ENCODE peak calls at places on chromosomes 7 and 10, in seven cellular contexts. J is WTC11, X is HEK293T, E is HCT116, Z is K562, P is H1, T is HepG2. O is an unnamed sample.

GRCh38 chr7:40827217-40828085 is 692.6 kb downstream of the SUGCT start:
- DNase-seq in J (no peak), X (no peak), E (no peak), Z (no peak), P (no peak), T (no peak), O (no peak)

GRCh38 chr7:46810986-46811385 is 770.9 kb downstream of the TNS3 start:
- DNase-seq in J (no peak), X (no peak), E (no peak), Z (no peak), P (no peak), T (no peak), O (no peak)

GRCh38 chr7:7312323-7312722 is 130.0 kb downstream of the C1GALT1 start:
- DNase-seq in J (no peak), X (no peak), E (no peak), Z (no peak), P (no peak), T (no peak), O (no peak)

GRCh38 chr7:39721919-39722597 is 98.7 kb downstream of the RALA start:
- DNase-seq in J (no peak), X (no peak), E (no peak), Z (peak; percentile 68), P (no peak), T (no peak), O (no peak)

GRCh38 chr10:91043173-91043910 is 122.5 kb upstream of the ANKRD1 start:
- DNase-seq in J (no peak), X (peak; percentile 32), E (peak; percentile 21), Z (peak; percentile 16), P (no peak), T (peak; percentile 51), O (peak; percentile 3)

GRCh38 chr7:29893351-29894005 is 87.2 kb downstream of the WIPF3 start:
- DNase-seq in J (no peak), X (no peak), E (no peak), Z (no peak), P (no peak), T (no peak), O (no peak)

GRCh38 chr10:69088801-69089501 is 1.0 kb downstream of the SRGN start:
- DNase-seq in J (no peak), X (no peak), E (no peak), Z (peak; percentile 57), P (no peak), T (no peak), O (peak; percentile 61)

GRCh38 chr10:4646546-4646945 is 179.5 kb upstream of the AKR1E2 start:
- DNase-seq in J (no peak), X (no peak), E (no peak), Z (no peak), P (no peak), T (no peak), O (no peak)

GRCh38 chr7:92750440-92750839 is 85.9 kb downstream of the CDK6 start:
- DNase-seq in J (no peak), X (no peak), E (no peak), Z (no peak), P (no peak), T (no peak), O (no peak)

GRCh38 chr7:108603922-108604684 is 34.4 kb downstream of the DNAJB9 start:
- DNase-seq in J (no peak), X (no peak), E (no peak), Z (no peak), P (no peak), T (no peak), O (no peak)

GRCh38 chr10:96238889-96239624 is 32.3 kb downstream of the BLNK start:
- DNase-seq in J (no peak), X (no peak), E (no peak), Z (no peak), P (no peak), T (no peak), O (no peak)

GRCh38 chr10:17220652-17221100 is 7.4 kb upstream of the VIM start:
- DNase-seq in J (no peak), X (peak; percentile 26), E (no peak), Z (no peak), P (no peak), T (no peak), O (no peak)

GRCh38 chr7:127332884-127333283 is 59.6 kb downstream of the ZNF800 start:
- DNase-seq in J (no peak), X (no peak), E (no peak), Z (no peak), P (no peak), T (no peak), O (no peak)

GRCh38 chr7:5685192-5685591 is 96.3 kb downstream of the RNF216 start:
- DNase-seq in J (no peak), X (no peak), E (no peak), Z (no peak), P (no peak), T (no peak), O (no peak)

GRCh38 chr7:111026806-111027205 is 64.1 kb upstream of the LRRN3 start:
- DNase-seq in J (no peak), X (no peak), E (no peak), Z (no peak), P (no peak), T (no peak), O (no peak)

GRCh38 chr7:151704284-151704968 is 172.5 kb downstream of the PRKAG2 start:
- DNase-seq in J (no peak), X (no peak), E (no peak), Z (no peak), P (no peak), T (no peak), O (no peak)

GRCh38 chr7:116588641-116589594 is 64.1 kb downstream of the CAV1 start:
- DNase-seq in J (no peak), X (peak; percentile 23), E (peak; percentile 44), Z (peak; percentile 63), P (no peak), T (peak; percentile 40), O (no peak)

GRCh38 chr10:30188101-30188500 is 128.7 kb upstream of the JCAD start:
- DNase-seq in J (no peak), X (no peak), E (no peak), Z (no peak), P (no peak), T (no peak), O (no peak)

GRCh38 chr10:15237351-15237750 is 68.9 kb upstream of the NMT2 start:
- DNase-seq in J (no peak), X (no peak), E (no peak), Z (peak; percentile 28), P (no peak), T (no peak), O (no peak)

GRCh38 chr10:15244635-15245197 is 76.2 kb upstream of the NMT2 start:
- DNase-seq in J (no peak), X (no peak), E (no peak), Z (peak; percentile 25), P (no peak), T (no peak), O (no peak)

GRCh38 chr10:15236340-15236739 is 67.8 kb upstream of the NMT2 start:
- DNase-seq in J (no peak), X (no peak), E (no peak), Z (no peak), P (no peak), T (no peak), O (no peak)

DNA sequence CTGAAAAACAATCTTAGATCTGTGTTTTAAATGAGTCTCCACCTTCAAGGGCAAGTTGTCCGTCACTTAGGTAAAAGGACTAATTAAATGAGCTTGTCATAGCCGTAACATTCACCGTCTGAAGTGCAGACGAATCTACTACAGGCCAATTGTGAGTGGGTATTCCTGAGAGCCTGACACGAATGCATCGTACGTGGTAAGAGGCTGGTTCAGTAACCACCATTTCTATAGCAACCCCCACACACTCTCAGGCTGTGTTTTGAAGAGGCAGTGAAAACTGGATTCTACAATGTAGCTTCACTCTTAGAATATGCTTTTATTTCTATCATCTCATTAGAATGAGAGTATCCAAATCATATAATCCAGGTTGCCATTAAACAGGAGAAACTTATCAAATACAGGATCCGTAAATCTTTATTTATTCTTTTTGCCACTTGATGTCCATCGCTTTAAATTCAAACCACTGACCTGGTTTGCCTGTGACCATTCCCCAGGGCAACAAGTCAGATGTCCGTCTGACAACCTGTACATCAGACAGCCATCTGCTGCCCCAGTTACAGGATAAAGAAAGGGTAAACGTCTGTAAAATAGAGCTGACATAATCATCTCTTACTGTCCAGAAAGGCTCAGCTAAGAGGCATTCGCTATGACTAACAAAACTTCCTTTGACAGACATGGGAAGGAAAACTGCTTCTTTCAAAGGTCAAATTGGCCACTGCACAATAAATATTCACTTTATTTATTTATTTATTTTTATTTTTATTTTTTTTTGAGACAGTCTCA is 70.3 kb upstream of the NMT2 start:
- DNase-seq in J (no peak), X (no peak), E (no peak), Z (no peak), P (no peak), T (no peak), O (no peak)
- TF ChIP-seq SP1 in J (no peak), X (no peak), E (no peak), Z (no peak), P (no peak), T (no peak), O (no peak)

DNA sequence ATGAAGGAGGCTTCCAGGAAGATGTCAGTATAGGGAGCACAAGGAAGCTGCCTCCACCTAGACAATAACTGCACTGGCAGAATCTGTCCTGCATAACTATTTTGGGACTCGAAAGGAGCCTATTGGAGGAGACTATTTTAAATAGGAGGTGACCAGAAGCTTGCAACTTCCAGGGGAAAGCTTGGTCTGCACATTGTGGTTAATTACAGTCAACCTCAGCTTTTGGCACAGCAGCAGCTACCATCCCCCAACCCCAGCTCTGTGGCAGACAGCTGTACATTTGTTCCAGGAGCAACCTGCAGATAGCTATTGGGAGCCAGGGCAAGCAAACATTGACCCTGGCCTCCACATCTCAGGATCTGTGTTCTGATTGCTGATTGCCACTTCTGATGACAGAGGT is 46.3 kb upstream of the NANOS1 start:
- DNase-seq in J (no peak), X (no peak), E (no peak), Z (no peak), P (no peak), T (peak; percentile 19), O (peak; percentile 44)
- TF ChIP-seq SP1 in J (no peak), X (no peak), E (no peak), Z (no peak), P (no peak), T (no peak), O (no peak)

DNA sequence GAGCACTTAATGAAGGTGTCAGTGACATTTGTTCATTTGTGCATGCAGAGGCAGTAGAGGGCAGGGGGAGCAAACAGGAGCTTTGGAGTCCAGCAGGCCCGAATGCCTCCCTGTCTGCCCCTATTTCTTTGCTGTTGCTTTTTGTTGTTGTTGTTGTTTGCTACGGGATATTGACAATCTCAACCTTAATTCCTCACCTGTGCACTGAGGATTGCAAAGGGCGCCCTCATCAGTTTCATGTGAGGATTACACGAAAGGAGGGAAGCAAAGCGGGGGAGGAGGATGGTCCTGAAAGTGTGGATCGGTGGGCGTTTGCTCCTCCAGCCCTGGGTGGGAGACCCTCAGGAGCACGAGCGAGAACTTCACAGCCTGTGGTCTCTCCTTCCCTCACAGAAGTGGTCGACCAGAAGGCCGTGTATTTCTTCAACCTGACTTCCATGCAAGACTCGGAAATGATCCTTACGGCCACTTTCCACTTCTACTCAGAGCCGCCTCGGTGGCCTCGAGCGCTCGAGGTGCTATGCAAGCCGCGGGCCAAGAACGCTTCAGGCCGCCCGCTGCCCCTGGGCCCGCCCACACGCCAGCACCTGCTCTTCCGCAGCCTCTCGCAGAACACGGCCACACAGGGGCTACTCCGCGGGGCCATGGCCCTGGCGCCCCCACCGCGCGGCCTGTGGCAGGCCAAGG is 9.5 kb downstream of the GDF10 start:
- DNase-seq in J (peak; percentile 55), X (peak; percentile 20), E (no peak), Z (peak; percentile 58), P (no peak), T (no peak), O (no peak)
- TF ChIP-seq SP1 in J (no peak), X (no peak), E (no peak), Z (no peak), P (no peak), T (no peak), O (no peak)

GRCh38 chr7:93921607-93922446 is at the start of gene GNG11:
- DNase-seq in J (peak; percentile 59), X (peak; percentile 53), E (no peak), Z (no peak), P (peak; percentile 10), T (no peak), O (no peak)
- TF ChIP-seq SP1 in J (no peak), X (no peak), E (no peak), Z (no peak), P (no peak), T (no peak), O (no peak)

O was measured in GM12878.